ENCODE peak calls at places on chromosomes 5 and 9, in seven cellular contexts. One of them, this sample, is unnamed.

GRCh38 chr9:94875300-94876063 is 149.0 kb downstream of the AOPEP start:
- DNase-seq in K562: no peak
- DNase-seq in DND-41: no peak
- DNase-seq in fibroblast of lung: no peak
- DNase-seq in PC-3: no peak
- DNase-seq in IMR-90: no peak
- DNase-seq in kidney: no peak
- DNase-seq in this sample: no peak

GRCh38 chr9:69195681-69196080 is 21.6 kb downstream of the TJP2 start:
- DNase-seq in K562: no peak
- DNase-seq in DND-41: no peak
- DNase-seq in fibroblast of lung: no peak
- DNase-seq in PC-3: no peak
- DNase-seq in IMR-90: no peak
- DNase-seq in kidney: no peak
- DNase-seq in this sample: no peak

GRCh38 chr9:126692759-126693427 is 79.2 kb downstream of the LMX1B start:
- DNase-seq in K562: no peak
- DNase-seq in DND-41: no peak
- DNase-seq in fibroblast of lung: no peak
- DNase-seq in PC-3: no peak
- DNase-seq in IMR-90: no peak
- DNase-seq in kidney: peak
- DNase-seq in this sample: peak

GRCh38 chr5:85868070-85868469 is 749.7 kb upstream of the COX7C start:
- DNase-seq in K562: no peak
- DNase-seq in DND-41: no peak
- DNase-seq in fibroblast of lung: no peak
- DNase-seq in PC-3: peak
- DNase-seq in IMR-90: no peak
- DNase-seq in kidney: no peak
- DNase-seq in this sample: no peak

GRCh38 chr9:84945878-84946538 is 276.5 kb downstream of the NTRK2 start:
- DNase-seq in K562: no peak
- DNase-seq in DND-41: no peak
- DNase-seq in fibroblast of lung: no peak
- DNase-seq in PC-3: no peak
- DNase-seq in IMR-90: no peak
- DNase-seq in kidney: no peak
- DNase-seq in this sample: no peak

GRCh38 chr9:83649080-83649479 is 26.1 kb downstream of the IDNK start:
- DNase-seq in K562: peak
- DNase-seq in DND-41: peak
- DNase-seq in fibroblast of lung: peak
- DNase-seq in PC-3: peak
- DNase-seq in IMR-90: peak
- DNase-seq in kidney: no peak
- DNase-seq in this sample: peak

GRCh38 chr5:115374057-115374775 is 77.8 kb upstream of the CCDC112 start:
- DNase-seq in K562: no peak
- DNase-seq in DND-41: no peak
- DNase-seq in fibroblast of lung: no peak
- DNase-seq in PC-3: no peak
- DNase-seq in IMR-90: no peak
- DNase-seq in kidney: no peak
- DNase-seq in this sample: no peak

GRCh38 chr9:15505927-15506326 is 4.8 kb downstream of the PSIP1 start:
- DNase-seq in K562: no peak
- DNase-seq in DND-41: no peak
- DNase-seq in fibroblast of lung: no peak
- DNase-seq in PC-3: no peak
- DNase-seq in IMR-90: no peak
- DNase-seq in kidney: no peak
- DNase-seq in this sample: no peak

GRCh38 chr5:149549461-149550266 is 1.6 kb downstream of the CSNK1A1 start:
- DNase-seq in K562: peak
- DNase-seq in DND-41: peak
- DNase-seq in fibroblast of lung: peak
- DNase-seq in PC-3: peak
- DNase-seq in IMR-90: peak
- DNase-seq in kidney: no peak
- DNase-seq in this sample: peak

GRCh38 chr5:173808079-173808808 is 79.9 kb upstream of the CPEB4 start:
- DNase-seq in K562: peak
- DNase-seq in DND-41: no peak
- DNase-seq in fibroblast of lung: no peak
- DNase-seq in PC-3: no peak
- DNase-seq in IMR-90: no peak
- DNase-seq in kidney: no peak
- DNase-seq in this sample: no peak

GRCh38 chr9:737400-738120 is 103.9 kb upstream of the DMRT1 start:
- DNase-seq in K562: no peak
- DNase-seq in DND-41: no peak
- DNase-seq in fibroblast of lung: no peak
- DNase-seq in PC-3: no peak
- DNase-seq in IMR-90: no peak
- DNase-seq in kidney: no peak
- DNase-seq in this sample: no peak

GRCh38 chr9:35277171-35277520 is 115.3 kb downstream of the UNC13B start:
- DNase-seq in K562: no peak
- DNase-seq in DND-41: no peak
- DNase-seq in fibroblast of lung: no peak
- DNase-seq in PC-3: no peak
- DNase-seq in IMR-90: no peak
- DNase-seq in kidney: no peak
- DNase-seq in this sample: no peak

GRCh38 chr9:128159073-128159783 is 837 bp upstream of the BBLN start:
- DNase-seq in K562: peak
- DNase-seq in DND-41: peak
- DNase-seq in fibroblast of lung: no peak
- DNase-seq in PC-3: no peak
- DNase-seq in IMR-90: no peak
- DNase-seq in kidney: peak
- DNase-seq in this sample: no peak

GRCh38 chr5:140108093-140109049 is 5.5 kb upstream of the PURA start:
- DNase-seq in K562: peak
- DNase-seq in DND-41: peak
- DNase-seq in fibroblast of lung: no peak
- DNase-seq in PC-3: peak
- DNase-seq in IMR-90: no peak
- DNase-seq in kidney: peak
- DNase-seq in this sample: peak

GRCh38 chr5:59528226-59528862 is 365.2 kb downstream of the PDE4D start:
- DNase-seq in K562: no peak
- DNase-seq in DND-41: no peak
- DNase-seq in fibroblast of lung: no peak
- DNase-seq in PC-3: no peak
- DNase-seq in IMR-90: no peak
- DNase-seq in kidney: no peak
- DNase-seq in this sample: peak

GRCh38 chr5:59832577-59833301 is 60.8 kb downstream of the PDE4D start:
- DNase-seq in K562: no peak
- DNase-seq in DND-41: no peak
- DNase-seq in fibroblast of lung: no peak
- DNase-seq in PC-3: no peak
- DNase-seq in IMR-90: no peak
- DNase-seq in kidney: no peak
- DNase-seq in this sample: no peak

GRCh38 chr9:109305801-109306200 is 15.1 kb downstream of the EPB41L4B start:
- DNase-seq in K562: no peak
- DNase-seq in DND-41: no peak
- DNase-seq in fibroblast of lung: no peak
- DNase-seq in PC-3: no peak
- DNase-seq in IMR-90: no peak
- DNase-seq in kidney: no peak
- DNase-seq in this sample: no peak

GRCh38 chr5:135332519-135333150 is 66.4 kb downstream of the MACROH2A1 start:
- DNase-seq in K562: peak
- DNase-seq in DND-41: no peak
- DNase-seq in fibroblast of lung: peak
- DNase-seq in PC-3: peak
- DNase-seq in IMR-90: peak
- DNase-seq in kidney: no peak
- DNase-seq in this sample: peak

GRCh38 chr5:66993448-66993847 is 203.2 kb downstream of the CD180 start:
- DNase-seq in K562: no peak
- DNase-seq in DND-41: no peak
- DNase-seq in fibroblast of lung: no peak
- DNase-seq in PC-3: no peak
- DNase-seq in IMR-90: no peak
- DNase-seq in kidney: no peak
- DNase-seq in this sample: no peak

GRCh38 chr5:153122416-153122815 is 368.1 kb upstream of the GRIA1 start:
- DNase-seq in K562: no peak
- DNase-seq in DND-41: no peak
- DNase-seq in fibroblast of lung: no peak
- DNase-seq in PC-3: no peak
- DNase-seq in IMR-90: no peak
- DNase-seq in kidney: no peak
- DNase-seq in this sample: peak
- H3K9ac ChIP-seq in K562: no peak
- H3K9ac ChIP-seq in DND-41: no peak
- H3K9ac ChIP-seq in fibroblast of lung: no peak
- H3K9ac ChIP-seq in PC-3: no peak
- H3K9ac ChIP-seq in IMR-90: no peak
- H3K9ac ChIP-seq in kidney: no peak
- H3K9ac ChIP-seq in this sample: no peak

GRCh38 chr5:131794596-131794995 is 2.2 kb downstream of the FNIP1 start:
- DNase-seq in K562: no peak
- DNase-seq in DND-41: no peak
- DNase-seq in fibroblast of lung: no peak
- DNase-seq in PC-3: no peak
- DNase-seq in IMR-90: no peak
- DNase-seq in kidney: no peak
- DNase-seq in this sample: no peak
- H3K4me3 ChIP-seq in K562: peak
- H3K4me3 ChIP-seq in DND-41: peak
- H3K4me3 ChIP-seq in fibroblast of lung: peak
- H3K4me3 ChIP-seq in PC-3: peak
- H3K4me3 ChIP-seq in IMR-90: peak
- H3K4me3 ChIP-seq in kidney: no peak
- H3K4me3 ChIP-seq in this sample: no peak

GRCh38 chr9:77450093-77450475 is 198.0 kb downstream of the GNA14 start:
- DNase-seq in K562: no peak
- DNase-seq in DND-41: no peak
- DNase-seq in fibroblast of lung: no peak
- DNase-seq in PC-3: no peak
- DNase-seq in IMR-90: no peak
- DNase-seq in kidney: no peak
- DNase-seq in this sample: no peak

GRCh38 chr9:77453857-77454647 is 194.1 kb downstream of the GNA14 start:
- DNase-seq in K562: no peak
- DNase-seq in DND-41: no peak
- DNase-seq in fibroblast of lung: no peak
- DNase-seq in PC-3: no peak
- DNase-seq in IMR-90: no peak
- DNase-seq in kidney: no peak
- DNase-seq in this sample: no peak

GRCh38 chr9:77451507-77451906 is 196.6 kb downstream of the GNA14 start:
- DNase-seq in K562: no peak
- DNase-seq in DND-41: no peak
- DNase-seq in fibroblast of lung: no peak
- DNase-seq in PC-3: peak
- DNase-seq in IMR-90: no peak
- DNase-seq in kidney: no peak
- DNase-seq in this sample: no peak

GRCh38 chr9:77447646-77448045 is 200.5 kb downstream of the GNA14 start:
- DNase-seq in K562: no peak
- DNase-seq in DND-41: no peak
- DNase-seq in fibroblast of lung: no peak
- DNase-seq in PC-3: no peak
- DNase-seq in IMR-90: no peak
- DNase-seq in kidney: no peak
- DNase-seq in this sample: no peak

DNA sequence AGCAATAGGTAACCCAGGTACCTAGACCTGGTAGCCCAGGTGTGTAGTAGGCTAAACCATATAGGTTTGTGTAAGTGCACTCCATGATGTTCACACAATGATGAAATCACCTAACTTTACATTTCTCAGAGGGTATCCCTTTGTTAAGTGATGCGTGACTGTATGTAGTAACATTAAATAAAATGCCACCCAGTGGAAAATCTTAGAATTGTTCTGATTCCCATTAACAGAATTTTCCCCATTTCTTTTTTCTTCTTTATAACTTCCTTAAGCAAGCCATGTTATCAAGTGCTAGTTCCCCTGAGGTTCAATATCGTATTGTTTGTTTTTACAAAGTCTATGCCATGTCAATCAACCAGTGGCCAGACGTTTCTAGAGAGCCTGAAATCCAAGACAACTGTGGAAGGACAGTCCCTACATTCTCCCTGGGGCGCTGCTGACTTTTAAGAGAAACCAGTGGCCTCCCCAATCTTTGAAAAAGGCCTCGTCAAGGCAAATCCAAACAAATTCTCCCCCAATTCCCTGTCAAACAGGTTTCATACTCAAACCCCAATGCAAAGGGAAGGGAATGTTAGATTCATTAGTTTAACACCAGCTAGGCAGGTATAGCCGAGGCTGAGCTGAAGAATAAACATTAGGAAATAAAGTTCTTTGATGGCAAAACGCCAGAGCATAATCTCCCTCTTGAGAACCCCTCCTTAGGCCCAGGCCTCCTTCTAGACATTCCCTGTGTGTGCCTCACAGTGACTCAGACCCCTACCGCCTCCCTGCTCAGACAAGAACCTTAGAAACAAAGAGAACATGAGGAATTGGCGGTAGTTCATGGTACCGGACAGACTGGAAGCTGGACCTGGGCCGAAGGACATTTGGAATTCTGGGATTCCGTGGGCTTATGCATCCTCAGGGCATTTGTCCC is 198.7 kb downstream of the GNA14 start:
- DNase-seq in K562: no peak
- DNase-seq in DND-41: no peak
- DNase-seq in fibroblast of lung: peak
- DNase-seq in PC-3: peak
- DNase-seq in IMR-90: peak
- DNase-seq in kidney: no peak
- DNase-seq in this sample: no peak
- TF ChIP-seq CTCF in K562: no peak
- TF ChIP-seq CTCF in DND-41: no peak
- TF ChIP-seq CTCF in fibroblast of lung: peak
- TF ChIP-seq CTCF in PC-3: peak
- TF ChIP-seq CTCF in IMR-90: no peak
- TF ChIP-seq CTCF in kidney: no peak
- TF ChIP-seq CTCF in this sample: no peak

DNA sequence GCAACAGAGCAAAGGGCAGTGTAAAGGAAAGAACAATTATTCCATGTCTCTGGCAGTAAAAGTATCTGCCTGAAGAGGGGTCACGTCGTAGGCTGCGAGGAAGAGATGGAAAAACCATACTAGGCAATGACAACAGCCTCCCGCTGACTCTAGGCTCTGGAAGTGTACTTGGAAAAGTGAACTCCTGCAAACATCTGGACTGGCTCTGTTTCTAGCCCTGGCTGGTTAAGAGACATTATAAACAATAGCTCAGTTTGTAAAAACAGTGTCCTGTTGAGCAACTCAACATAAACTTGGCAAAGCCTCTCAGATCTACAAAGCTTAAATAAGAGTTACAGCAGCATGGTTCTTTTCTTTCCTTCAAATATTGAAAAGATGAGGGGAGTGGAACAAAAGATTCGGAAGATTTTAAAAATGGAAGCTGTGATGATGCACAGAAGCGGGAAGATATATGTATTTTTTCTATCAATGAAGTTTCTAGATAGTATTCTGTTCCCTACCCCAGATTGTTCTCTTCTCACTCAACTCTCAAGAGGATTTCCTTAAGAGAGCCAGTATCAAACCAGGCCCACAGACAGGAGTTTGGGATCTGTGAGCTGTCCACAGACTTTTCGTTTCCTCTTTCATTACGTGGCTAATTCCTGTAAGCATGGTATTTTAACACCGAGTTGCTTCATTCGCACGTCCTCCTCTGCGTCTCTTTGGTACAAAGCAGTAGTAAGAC is 79.4 kb downstream of the SPTLC1 start:
- DNase-seq in K562: no peak
- DNase-seq in DND-41: no peak
- DNase-seq in fibroblast of lung: no peak
- DNase-seq in PC-3: no peak
- DNase-seq in IMR-90: peak
- DNase-seq in kidney: no peak
- DNase-seq in this sample: no peak
- H3K9ac ChIP-seq in K562: no peak
- H3K9ac ChIP-seq in DND-41: no peak
- H3K9ac ChIP-seq in fibroblast of lung: no peak
- H3K9ac ChIP-seq in PC-3: no peak
- H3K9ac ChIP-seq in IMR-90: peak
- H3K9ac ChIP-seq in kidney: no peak
- H3K9ac ChIP-seq in this sample: no peak

This sample was measured in neural progenitor cell.